ENCODE peak calls at places on chromosomes 5 and 9, in five cellular contexts. P is fibroblast of pulmonary artery, K is astrocyte of the spinal cord, H is IMR-90, S is pancreas. O is an unnamed sample.

GRCh38 chr9:89455356-89455824 is 42.5 kb downstream of the SEMA4D start:
- DNase-seq in P (no peak), K (no peak), S (peak; percentile 28), H (no peak), O (no peak)

GRCh38 chr9:42386477-42386876 is 203.0 kb downstream of the SPATA31A6 start:
- DNase-seq in H (no peak), K (no peak), S (no peak), P (no peak), O (no peak)

GRCh38 chr9:88923653-88924284 is 67.5 kb upstream of the S1PR3 start:
- DNase-seq in H (no peak), S (no peak), P (no peak), K (no peak), O (no peak)

GRCh38 chr9:70478963-70479641 is 64.6 kb upstream of the KLF9 start:
- DNase-seq in H (peak; percentile 68), S (no peak), P (peak; percentile 89), K (peak; percentile 50), O (peak; percentile 92)

GRCh38 chr9:93963969-93964368 is 8.8 kb upstream of the BARX1 start:
- DNase-seq in S (no peak), H (peak; percentile 5), K (no peak), P (no peak), O (no peak)

GRCh38 chr9:70412678-70413426 is 1.6 kb downstream of the KLF9 start:
- DNase-seq in K (peak; percentile 79), P (peak; percentile 91), S (peak; percentile 96), H (peak; percentile 79), O (peak; percentile 76)

GRCh38 chr9:90420714-90421513 is 221.7 kb downstream of the DIRAS2 start:
- DNase-seq in P (no peak), K (peak; percentile 81), H (no peak), S (no peak), O (peak; percentile 8)

GRCh38 chr9:133406039-133406438 is 11.8 kb downstream of the REXO4 start:
- DNase-seq in K (no peak), H (no peak), S (no peak), P (no peak), O (no peak)

GRCh38 chr5:135232958-135233357 is 166.1 kb downstream of the MACROH2A1 start:
- DNase-seq in H (no peak), K (no peak), S (no peak), P (no peak), O (no peak)

GRCh38 chr9:117101003-117101402 is 313.9 kb downstream of the ASTN2 start:
- DNase-seq in S (no peak), K (peak; percentile 3), P (no peak), H (no peak), O (no peak)

GRCh38 chr5:1325191-1325741 is 19.6 kb downstream of the CLPTM1L start:
- DNase-seq in S (peak; percentile 51), P (no peak), K (no peak), H (no peak), O (no peak)

GRCh38 chr9:107274953-107275422 is 8.1 kb upstream of the RAD23B start:
- DNase-seq in H (peak; percentile 99), S (no peak), P (peak; percentile 98), K (peak; percentile 96), O (peak; percentile 95)

GRCh38 chr9:132006657-132007370 is 72.9 kb downstream of the MED27 start:
- DNase-seq in P (peak; percentile 30), S (no peak), K (peak; percentile 75), H (peak; percentile 72), O (peak; percentile 56)

GRCh38 chr9:6739218-6739617 is 18.6 kb upstream of the KDM4C start:
- DNase-seq in K (peak; percentile 20), P (no peak), S (no peak), H (peak; percentile 25), O (peak; percentile 40)

GRCh38 chr9:4927701-4928100 is 57.4 kb upstream of the JAK2 start:
- DNase-seq in H (no peak), K (no peak), S (no peak), P (no peak), O (peak; percentile 69)

GRCh38 chr5:72878854-72879253 is 62.4 kb downstream of the TNPO1 start:
- DNase-seq in H (no peak), S (no peak), K (peak; percentile 37), P (no peak), O (no peak)

GRCh38 chr5:16005210-16005609 is 174.4 kb downstream of the MARCHF11 start:
- DNase-seq in P (no peak), S (no peak), K (no peak), H (no peak), O (no peak)

GRCh38 chr5:1348986-1349245 is 4.0 kb upstream of the CLPTM1L start:
- DNase-seq in P (no peak), K (no peak), H (no peak), S (no peak), O (no peak)

GRCh38 chr5:59617186-59617771 is 276.2 kb downstream of the PDE4D start:
- DNase-seq in P (no peak), S (no peak), K (no peak), H (no peak), O (no peak)

GRCh38 chr5:10401499-10401898 is 40.2 kb upstream of the ROPN1L start:
- DNase-seq in S (no peak), H (no peak), P (no peak), K (no peak), O (peak; percentile 61)

GRCh38 chr5:109945097-109945678 is 255.5 kb downstream of the MAN2A1 start:
- DNase-seq in K (peak; percentile 52), S (no peak), P (no peak), H (no peak), O (no peak)

GRCh38 chr9:74285075-74285474 is 212.1 kb upstream of the RORB start:
- DNase-seq in S (no peak), P (no peak), K (peak; percentile 19), H (no peak), O (peak; percentile 22)

GRCh38 chr5:143051244-143052058 is 281.3 kb downstream of the ARHGAP26 start:
- DNase-seq in K (peak; percentile 92), H (peak; percentile 90), S (no peak), P (peak; percentile 91), O (peak; percentile 96)

GRCh38 chr9:34717996-34718614 is 8.2 kb upstream of the CCL21 start:
- DNase-seq in P (no peak), S (no peak), K (no peak), H (peak; percentile 3), O (peak; percentile 2)

GRCh38 chr5:72005676-72006075 is 101.6 kb upstream of the MAP1B start:
- DNase-seq in P (no peak), K (no peak), S (no peak), H (no peak), O (no peak)

GRCh38 chr5:159017787-159018186 is 81.9 kb downstream of the EBF1 start:
- DNase-seq in K (peak; percentile 89), S (no peak), P (peak; percentile 89), H (peak; percentile 75), O (peak; percentile 89)

GRCh38 chr5:58080573-58080972 is 379.3 kb downstream of the PLK2 start:
- DNase-seq in S (no peak), H (peak; percentile 69), P (peak; percentile 56), K (peak; percentile 29), O (peak; percentile 15)

GRCh38 chr5:160926428-160926827 is 74.4 kb upstream of the ATP10B start:
- DNase-seq in P (no peak), H (no peak), S (no peak), K (no peak), O (no peak)

GRCh38 chr5:174188300-174188699 is 142.8 kb downstream of the NSG2 start:
- DNase-seq in K (no peak), P (no peak), S (no peak), H (no peak), O (peak; percentile 1)

GRCh38 chr5:83441752-83442151 is 29.8 kb upstream of the VCAN start:
- DNase-seq in K (no peak), P (no peak), S (no peak), H (no peak), O (no peak)

GRCh38 chr5:150801117-150801927 is 22.8 kb downstream of the SMIM3 start:
- DNase-seq in K (peak; percentile 85), H (peak; percentile 77), P (peak; percentile 85), S (no peak), O (peak; percentile 83)

GRCh38 chr9:19130436-19130835 is 3.1 kb upstream of the PLIN2 start:
- DNase-seq in H (no peak), K (peak; percentile 33), P (no peak), S (no peak), O (no peak)

GRCh38 chr9:19133549-19134345 is 6.5 kb upstream of the PLIN2 start:
- DNase-seq in K (no peak), S (no peak), H (peak; percentile 44), P (no peak), O (peak; percentile 61)

GRCh38 chr9:19124430-19124793 is 2.9 kb downstream of the PLIN2 start:
- DNase-seq in S (no peak), K (no peak), P (no peak), H (no peak), O (no peak)

GRCh38 chr9:19122490-19123042 is 4.7 kb downstream of the PLIN2 start:
- DNase-seq in K (no peak), S (no peak), P (no peak), H (no peak), O (no peak)

GRCh38 chr9:19127881-19128719 is 808 bp upstream of the PLIN2 start:
- DNase-seq in K (peak; percentile 45), P (no peak), S (peak; percentile 66), H (no peak), O (peak; percentile 69)
- TF ChIP-seq CTCF in K (no peak), P (no peak), S (no peak), H (no peak), O (no peak)

GRCh38 chr9:37790096-37790495 is 5.2 kb upstream of the EXOSC3 start:
- DNase-seq in H (no peak), K (no peak), S (no peak), P (no peak), O (no peak)

GRCh38 chr9:37788328-37788727 is 3.5 kb upstream of the EXOSC3 start:
- DNase-seq in P (no peak), K (no peak), S (no peak), H (no peak), O (no peak)

GRCh38 chr9:37784291-37784639 is 599 bp downstream of the EXOSC3 start:
- DNase-seq in H (peak; percentile 14), S (no peak), P (no peak), K (no peak), O (no peak)

GRCh38 chr9:37784640-37785483 is at the start of gene EXOSC3:
- DNase-seq in P (peak; percentile 91), H (peak; percentile 90), K (peak; percentile 91), S (peak; percentile 88), O (peak; percentile 89)

GRCh38 chr9:37787059-37787458 is 2.2 kb upstream of the EXOSC3 start:
- DNase-seq in P (no peak), S (no peak), H (no peak), K (no peak), O (no peak)
- TF ChIP-seq CTCF in P (no peak), S (no peak), H (no peak), K (no peak), O (no peak)

GRCh38 chr9:79613145-79613544 is 41.4 kb downstream of the TLE4 start:
- DNase-seq in H (no peak), S (no peak), P (no peak), K (no peak), O (no peak)
- TF ChIP-seq CTCF in H (no peak), S (no peak), P (no peak), K (no peak), O (no peak)

DNA sequence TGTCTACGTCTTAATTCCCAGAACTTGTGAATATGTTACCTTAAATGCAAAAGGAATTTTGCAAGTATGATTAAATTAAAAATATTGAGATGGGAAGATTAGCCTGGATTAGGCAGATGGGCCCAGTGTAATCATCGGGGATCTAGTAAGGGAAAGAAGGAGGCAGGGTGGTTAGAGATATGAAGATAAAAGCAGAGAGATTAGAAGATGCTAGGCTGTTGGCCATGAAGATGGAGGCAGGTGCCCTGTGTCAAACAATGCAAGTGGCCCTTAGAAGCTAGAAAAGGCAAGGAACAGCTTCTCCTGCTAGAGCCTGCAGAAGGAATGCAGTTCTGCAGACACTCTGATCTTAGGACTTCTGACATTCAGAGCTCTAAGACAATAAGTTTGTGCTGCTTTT is 28.8 kb upstream of the ISOC1 start:
- DNase-seq in P (no peak), K (no peak), S (no peak), H (no peak), O (no peak)
- TF ChIP-seq CTCF in P (no peak), K (no peak), S (no peak), H (no peak), O (no peak)